ENCODE peak calls at places on chromosomes 13 and 19, in five cellular contexts. H is IMR-90; M is hypothalamus; N is ELR; K is stimulated activated CD4-positive, alpha-beta T cell treated with anti-CD3 and anti-CD28 coated beads, Interleukin-4, amount 100 ng/mL, for 1 hour. E is an unnamed sample.

GRCh38 chr13:26785845-26786630 is 25.5 kb upstream of the GPR12 start:
- DNase-seq in H (no peak), M (no peak), N (peak), K (peak), E (no peak)

GRCh38 chr13:39566216-39566869 is 36.6 kb downstream of the LHFPL6 start:
- DNase-seq in H (no peak), M (no peak), N (peak), K (no peak), E (peak)

GRCh38 chr19:39696418-39696817 is 7.9 kb upstream of the LGALS14 start:
- DNase-seq in H (no peak), M (no peak), N (peak), K (no peak), E (peak)

GRCh38 chr13:113359556-113359955 is 4.4 kb downstream of the GRTP1 start:
- DNase-seq in H (no peak), M (no peak), N (no peak), K (no peak), E (no peak)

GRCh38 chr19:21322528-21322927 is 6.7 kb downstream of the ZNF708 start:
- DNase-seq in H (no peak), M (no peak), N (no peak), K (no peak), E (no peak)

GRCh38 chr13:99693351-99693750 is 192.1 kb downstream of the TM9SF2 start:
- DNase-seq in H (no peak), M (no peak), N (no peak), K (no peak), E (no peak)

GRCh38 chr13:52969373-52969772 is 59.2 kb upstream of the OLFM4 start:
- DNase-seq in H (no peak), M (no peak), N (no peak), K (no peak), E (no peak)

GRCh38 chr19:2503521-2504109 is 27.7 kb downstream of the GADD45B start:
- DNase-seq in H (peak), M (no peak), N (peak), K (peak), E (peak)

GRCh38 chr19:33804021-33804799 is 7.5 kb downstream of the KCTD15 start:
- DNase-seq in H (peak), M (no peak), N (no peak), K (no peak), E (peak)

GRCh38 chr19:45253396-45254027 is 2.4 kb downstream of the MARK4 start:
- DNase-seq in H (peak), M (no peak), N (peak), K (no peak), E (no peak)

GRCh38 chr13:55516610-55517009 is 1624.1 kb upstream of the PRR20A start:
- DNase-seq in H (no peak), M (no peak), N (no peak), K (no peak), E (no peak)

GRCh38 chr13:59391696-59392095 is 772.0 kb downstream of the DIAPH3 start:
- DNase-seq in H (peak), M (no peak), N (peak), K (peak), E (peak)

GRCh38 chr13:27516103-27516502 is 65.7 kb upstream of the MTIF3 start:
- DNase-seq in H (no peak), M (no peak), N (no peak), K (no peak), E (no peak)

GRCh38 chr19:56253737-56254136 is 18.8 kb upstream of the EDDM13 start:
- DNase-seq in H (peak), M (no peak), N (peak), K (no peak), E (peak)

GRCh38 chr13:110388141-110388943 is 81.3 kb downstream of the COL4A2 start:
- DNase-seq in H (peak), M (no peak), N (peak), K (no peak), E (peak)

GRCh38 chr13:110872034-110872767 is 42.7 kb downstream of the ANKRD10 start:
- DNase-seq in H (no peak), M (no peak), N (peak), K (no peak), E (no peak)

GRCh38 chr19:41144403-41144802 is 30.2 kb downstream of the CYP2F1 start:
- DNase-seq in H (peak), M (no peak), N (peak), K (peak), E (peak)

GRCh38 chr13:22114630-22115311 is 443.9 kb downstream of the FGF9 start:
- DNase-seq in H (peak), M (no peak), N (no peak), K (no peak), E (no peak)

GRCh38 chr19:3357731-3358391 is 8.5 kb upstream of the NFIC start:
- DNase-seq in H (no peak), M (no peak), N (no peak), K (no peak), E (no peak)

GRCh38 chr19:12668937-12669271 is 2.3 kb downstream of the WDR83 start:
- DNase-seq in H (peak), M (no peak), N (peak), K (peak), E (peak)

GRCh38 chr19:49335071-49335783 is at the start of gene CD37:
- DNase-seq in H (no peak), M (no peak), N (no peak), K (peak), E (no peak)

GRCh38 chr19:47026156-47026555 is 6.5 kb downstream of the NPAS1 start:
- DNase-seq in H (no peak), M (no peak), N (no peak), K (no peak), E (no peak)

GRCh38 chr13:114146629-114147028 is 14.2 kb upstream of the RASA3 start:
- DNase-seq in H (no peak), M (no peak), N (peak), K (no peak), E (no peak)

GRCh38 chr13:57633141-57633949 is 1.8 kb downstream of the PCDH17 start:
- DNase-seq in H (no peak), M (peak), N (no peak), K (no peak), E (no peak)

E was measured in MCF 10A.